ENCODE peak calls at places on chromosome 2, in ten cellular contexts. D is fibroblast of villous mesenchyme, R is fibroblast of lung, X is AG04450, G is Calu3, J is SIG-M5, L is psoas muscle, Z is thyroid gland, T is activated T-cell treated with anti-CD3 and anti-CD28 coated beads for 24 hours, N is GDM1. C is an unnamed sample.

GRCh38 chr2:212271583-212271982 is 267.0 kb downstream of the ERBB4 start:
- DNase-seq in R (no peak), L (no peak), N (no peak), D (no peak), X (no peak), G (no peak), Z (no peak), T (no peak), J (no peak), C (no peak)

GRCh38 chr2:101038455-101039255 is 36.6 kb downstream of the RPL31 start:
- DNase-seq in J (peak), N (no peak), X (no peak), R (no peak), Z (no peak), T (no peak), G (peak), L (no peak), D (peak), C (no peak)

GRCh38 chr2:217858519-217859466 is 144.0 kb downstream of the TNS1 start:
- DNase-seq in X (peak), T (no peak), L (peak), Z (peak), G (no peak), D (peak), N (no peak), J (no peak), R (peak), C (no peak)

GRCh38 chr2:106332054-106332453 is 136.2 kb downstream of the RGPD3 start:
- DNase-seq in J (no peak), R (no peak), G (no peak), D (no peak), Z (no peak), L (no peak), X (no peak), T (no peak), N (no peak), C (no peak)

GRCh38 chr2:66541646-66542045 is 106.7 kb downstream of the MEIS1 start:
- DNase-seq in D (no peak), G (no peak), J (no peak), T (no peak), N (no peak), L (no peak), X (no peak), R (no peak), Z (no peak), C (no peak)

GRCh38 chr2:10159086-10159485 is 36.5 kb downstream of the RRM2 start:
- DNase-seq in D (no peak), X (no peak), Z (no peak), T (no peak), N (no peak), L (no peak), R (no peak), J (no peak), G (no peak), C (no peak)

GRCh38 chr2:43594875-43595274 is 963 bp downstream of the THADA start:
- DNase-seq in R (no peak), N (no peak), D (no peak), J (no peak), L (no peak), T (no peak), Z (no peak), X (no peak), G (no peak), C (no peak)

GRCh38 chr2:120520454-120520853 is 174.5 kb downstream of the INHBB start:
- DNase-seq in G (no peak), Z (no peak), J (no peak), N (no peak), L (no peak), R (no peak), D (no peak), T (no peak), X (no peak), C (no peak)

GRCh38 chr2:203340791-203341487 is 12.7 kb downstream of the ABI2 start:
- DNase-seq in N (no peak), G (peak), X (no peak), D (peak), L (no peak), T (no peak), R (peak), J (no peak), Z (peak), C (no peak)

GRCh38 chr2:86622409-86622877 is 1.2 kb downstream of the RNF103 start:
- DNase-seq in Z (peak), D (peak), R (peak), G (no peak), J (no peak), X (no peak), T (peak), L (peak), N (no peak), C (no peak)

GRCh38 chr2:24959761-24960160 is 12.0 kb downstream of the DNAJC27 start:
- DNase-seq in D (no peak), Z (no peak), G (no peak), R (no peak), L (no peak), X (no peak), J (no peak), T (no peak), N (no peak), C (no peak)

GRCh38 chr2:150280255-150280654 is 207.2 kb downstream of the RND3 start:
- DNase-seq in J (no peak), N (no peak), T (no peak), X (peak), G (no peak), R (peak), L (no peak), Z (no peak), D (peak), C (peak)

GRCh38 chr2:44953686-44953976 is 12.1 kb downstream of the SIX3 start:
- DNase-seq in G (no peak), Z (no peak), R (no peak), D (no peak), T (no peak), L (peak), N (no peak), J (no peak), X (no peak), C (no peak)

GRCh38 chr2:84532291-84532690 is 16.0 kb downstream of the DNAH6 start:
- DNase-seq in X (no peak), Z (no peak), D (no peak), T (no peak), N (no peak), R (no peak), G (no peak), J (no peak), L (no peak), C (no peak)

GRCh38 chr2:165528691-165529090 is 59.2 kb downstream of the CSRNP3 start:
- DNase-seq in G (no peak), X (no peak), D (no peak), J (no peak), N (no peak), L (no peak), Z (no peak), R (no peak), T (no peak), C (no peak)

GRCh38 chr2:169361706-169362345 is 508 bp downstream of the LRP2 start:
- DNase-seq in J (no peak), T (no peak), N (no peak), D (no peak), Z (peak), L (peak), G (peak), R (peak), X (no peak), C (no peak)

GRCh38 chr2:162252147-162252546 is 8.9 kb upstream of the FAP start:
- DNase-seq in N (no peak), T (no peak), R (no peak), L (no peak), D (no peak), J (no peak), G (no peak), X (no peak), Z (no peak), C (no peak)

GRCh38 chr2:67650292-67651133 is 253.4 kb downstream of the ETAA1 start:
- DNase-seq in R (peak), X (peak), L (peak), G (peak), J (no peak), T (no peak), D (peak), N (no peak), Z (peak), C (peak)

C was measured in RCC 7860.